ENCODE peak calls at places on chromosomes 4 and X, in four cellular contexts. One of them, this sample, is unnamed.

GRCh38 chr4:143819029-143819428 is 86.3 kb downstream of the GYPE start:
- DNase-seq in A549: no peak
- DNase-seq in K562: peak; percentile 70
- DNase-seq in HepG2: no peak
- DNase-seq in this sample: no peak

GRCh38 chrX:140141444-140142029 is 176.2 kb upstream of the CXorf66 start:
- DNase-seq in A549: peak; percentile 35
- DNase-seq in K562: peak; percentile 31
- DNase-seq in HepG2: peak; percentile 8
- DNase-seq in this sample: peak; percentile 28

GRCh38 chr4:40323866-40324265 is 11.3 kb upstream of the CHRNA9 start:
- DNase-seq in A549: no peak
- DNase-seq in K562: peak; percentile 29
- DNase-seq in HepG2: no peak
- DNase-seq in this sample: no peak

GRCh38 chr4:129583868-129584267 is 487.9 kb downstream of the C4orf33 start:
- DNase-seq in A549: no peak
- DNase-seq in K562: no peak
- DNase-seq in HepG2: no peak
- DNase-seq in this sample: no peak

GRCh38 chr4:48388504-48389154 is 47.3 kb downstream of the SLAIN2 start:
- DNase-seq in A549: peak; percentile 1
- DNase-seq in K562: no peak
- DNase-seq in HepG2: no peak
- DNase-seq in this sample: no peak

GRCh38 chr4:38002451-38003071 is 42.4 kb downstream of the PTTG2 start:
- DNase-seq in A549: no peak
- DNase-seq in K562: no peak
- DNase-seq in HepG2: no peak
- DNase-seq in this sample: no peak

GRCh38 chrX:14777484-14777883 is 95.4 kb downstream of the FANCB start:
- DNase-seq in A549: no peak
- DNase-seq in K562: no peak
- DNase-seq in HepG2: no peak
- DNase-seq in this sample: no peak

GRCh38 chr4:7165874-7166201 is 26.5 kb upstream of the SORCS2 start:
- DNase-seq in A549: no peak
- DNase-seq in K562: no peak
- DNase-seq in HepG2: no peak
- DNase-seq in this sample: no peak

GRCh38 chrX:118679290-118679689 is 48.1 kb upstream of the IL13RA1 start:
- DNase-seq in A549: peak; percentile 4
- DNase-seq in K562: no peak
- DNase-seq in HepG2: no peak
- DNase-seq in this sample: no peak

GRCh38 chr4:67680568-67681222 is 20.3 kb downstream of the UBA6 start:
- DNase-seq in A549: no peak
- DNase-seq in K562: no peak
- DNase-seq in HepG2: peak; percentile 23
- DNase-seq in this sample: no peak

GRCh38 chr4:57676394-57676793 is 566.2 kb upstream of the IGFBP7 start:
- DNase-seq in A549: no peak
- DNase-seq in K562: no peak
- DNase-seq in HepG2: no peak
- DNase-seq in this sample: no peak

GRCh38 chrX:25536307-25536970 is 520.7 kb upstream of the ARX start:
- DNase-seq in A549: no peak
- DNase-seq in K562: no peak
- DNase-seq in HepG2: peak; percentile 47
- DNase-seq in this sample: no peak

GRCh38 chrX:34288782-34289181 is 156.7 kb upstream of the FAM47A start:
- DNase-seq in A549: no peak
- DNase-seq in K562: no peak
- DNase-seq in HepG2: no peak
- DNase-seq in this sample: no peak

GRCh38 chrX:136255543-136255942 is 4.3 kb upstream of the MAP7D3 start:
- DNase-seq in A549: no peak
- DNase-seq in K562: no peak
- DNase-seq in HepG2: no peak
- DNase-seq in this sample: no peak

GRCh38 chr4:176875441-176875930 is 82.8 kb upstream of the VEGFC start:
- DNase-seq in A549: no peak
- DNase-seq in K562: no peak
- DNase-seq in HepG2: no peak
- DNase-seq in this sample: no peak

GRCh38 chrX:57902633-57903032 is 7.6 kb downstream of the ZXDA start:
- DNase-seq in A549: no peak
- DNase-seq in K562: no peak
- DNase-seq in HepG2: no peak
- DNase-seq in this sample: no peak

GRCh38 chr4:176927664-176928063 is 134.9 kb upstream of the VEGFC start:
- DNase-seq in A549: peak; percentile 22
- DNase-seq in K562: no peak
- DNase-seq in HepG2: no peak
- DNase-seq in this sample: no peak

GRCh38 chr4:153383131-153383530 is 38.6 kb downstream of the MND1 start:
- DNase-seq in A549: no peak
- DNase-seq in K562: no peak
- DNase-seq in HepG2: no peak
- DNase-seq in this sample: no peak

GRCh38 chr4:99876946-99877345 is 17.3 kb downstream of the LAMTOR3 start:
- DNase-seq in A549: no peak
- DNase-seq in K562: no peak
- DNase-seq in HepG2: no peak
- DNase-seq in this sample: no peak

GRCh38 chr4:97215426-97215825 is 927.9 kb downstream of the STPG2 start:
- DNase-seq in A549: no peak
- DNase-seq in K562: no peak
- DNase-seq in HepG2: no peak
- DNase-seq in this sample: no peak

GRCh38 chr4:97656034-97656720 is 487.1 kb downstream of the STPG2 start:
- DNase-seq in A549: peak; percentile 51
- DNase-seq in K562: no peak
- DNase-seq in HepG2: no peak
- DNase-seq in this sample: no peak

DNA sequence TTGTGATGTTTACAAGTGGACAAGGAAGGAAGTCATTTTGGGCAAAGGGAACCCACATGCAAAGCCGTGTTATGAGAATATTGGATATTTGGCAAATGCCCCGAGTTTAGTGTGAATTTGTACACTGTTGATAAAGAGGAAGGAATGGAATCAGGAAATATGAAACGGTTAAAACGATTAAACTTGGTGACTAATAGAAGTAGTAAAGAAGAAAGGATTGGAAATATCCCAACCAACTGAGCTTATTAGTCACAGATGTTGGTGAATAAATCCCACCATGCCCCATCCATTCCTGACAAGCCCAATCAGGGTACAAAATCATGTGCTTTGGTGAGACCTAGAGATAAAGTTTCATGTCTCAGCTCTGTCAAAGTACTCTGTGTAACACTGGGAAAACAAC is 22.0 kb downstream of the ARHGAP24 start:
- DNase-seq in A549: peak; percentile 54
- DNase-seq in K562: no peak
- DNase-seq in HepG2: no peak
- DNase-seq in this sample: no peak
- TF ChIP-seq NR3C1 in A549: no peak
- TF ChIP-seq NR3C1 in K562: no peak
- TF ChIP-seq NR3C1 in HepG2: no peak
- TF ChIP-seq NR3C1 in this sample: no peak

DNA sequence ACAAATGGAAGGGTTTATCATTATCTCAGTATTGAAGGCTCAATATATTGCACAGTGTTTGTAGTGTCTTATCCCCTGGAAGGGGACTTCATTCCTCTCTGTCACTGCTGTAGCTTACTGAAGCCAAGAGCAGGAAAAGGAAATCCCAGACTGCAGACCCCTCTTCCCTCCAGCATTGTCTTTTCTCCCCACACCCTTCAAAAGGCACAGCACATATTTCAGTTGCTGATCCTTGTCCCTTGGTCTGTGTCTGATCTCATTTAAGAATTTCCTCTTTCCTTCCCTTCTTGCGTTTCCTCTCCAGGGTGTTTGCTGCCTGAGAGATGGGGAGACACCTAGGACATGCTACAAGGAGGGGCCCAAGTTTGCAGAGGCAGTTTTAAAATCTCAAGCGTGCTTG is 40.1 kb downstream of the STIM2 start:
- DNase-seq in A549: no peak
- DNase-seq in K562: no peak
- DNase-seq in HepG2: no peak
- DNase-seq in this sample: no peak
- TF ChIP-seq ESRRA in A549: no peak
- TF ChIP-seq ESRRA in K562: no peak
- TF ChIP-seq ESRRA in HepG2: no peak
- TF ChIP-seq ESRRA in this sample: no peak

DNA sequence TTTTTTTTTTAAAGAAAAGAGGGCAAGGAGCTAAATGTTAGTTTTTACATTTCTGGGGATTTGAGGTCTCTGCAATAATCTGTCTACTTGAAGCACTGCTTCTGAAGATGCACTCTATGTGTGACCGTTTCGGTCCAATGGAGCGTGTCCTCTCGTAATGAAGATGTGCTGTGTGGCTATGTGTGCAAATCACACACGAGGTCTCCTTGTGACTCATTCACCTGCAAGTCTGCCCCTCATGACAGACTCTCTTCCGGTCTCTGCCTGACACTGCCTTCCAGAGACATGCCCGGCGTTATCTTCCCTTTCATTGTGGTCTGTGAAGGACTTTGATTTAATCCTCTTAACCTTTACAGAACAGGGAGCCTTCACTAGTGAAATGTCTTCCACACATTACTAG is 84.3 kb downstream of the TRAM1L1 start:
- DNase-seq in A549: no peak
- DNase-seq in K562: no peak
- DNase-seq in HepG2: no peak
- DNase-seq in this sample: no peak
- TF ChIP-seq NR3C1 in A549: no peak
- TF ChIP-seq NR3C1 in K562: no peak
- TF ChIP-seq NR3C1 in HepG2: no peak
- TF ChIP-seq NR3C1 in this sample: no peak

GRCh38 chrX:72536542-72536941 is 36.1 kb downstream of the HDAC8 start:
- DNase-seq in A549: no peak
- DNase-seq in K562: no peak
- DNase-seq in HepG2: no peak
- DNase-seq in this sample: no peak
- TF ChIP-seq ESRRA in A549: no peak
- TF ChIP-seq ESRRA in K562: no peak
- TF ChIP-seq ESRRA in HepG2: no peak
- TF ChIP-seq ESRRA in this sample: no peak

GRCh38 chr4:136562842-136563241 is 969.5 kb downstream of the PCDH18 start:
- DNase-seq in A549: no peak
- DNase-seq in K562: no peak
- DNase-seq in HepG2: peak; percentile 13
- DNase-seq in this sample: no peak
- TF ChIP-seq NR3C1 in A549: no peak
- TF ChIP-seq NR3C1 in K562: no peak
- TF ChIP-seq NR3C1 in HepG2: no peak
- TF ChIP-seq NR3C1 in this sample: no peak

This sample was measured in WTC11.